ENCODE peak calls at places on chromosomes 5 and 9, in ten cellular contexts. B is stimulated activated CD8-positive, alpha-beta memory T cell treated with anti-CD3 and anti-CD28 coated beads, Interleukin-4, amount 100 ng/mL, for 1 hour; L is NCI-H2171 treated with DMSO at 0.1 percent for 48 hours; Y is activated naive CD4-positive, alpha-beta T cell treated with Interleukin-2 at 50 U/mL for 16 hours; S is Peyer's patch; Z is HTR-8/SVneo; F is cerebellar cortex; Q is heart right ventricle; N is SK-N-SH; W is WTC11. P is an unnamed sample.

GRCh38 chr5:146369691-146370090 is 31.1 kb downstream of the POU4F3 start:
- DNase-seq in B (no peak), L (no peak), Y (no peak), S (no peak), Z (no peak), F (no peak), Q (no peak), N (no peak), W (no peak), P (peak; percentile 14)

GRCh38 chr9:131590907-131591844 is 45.9 kb downstream of the PRRT1B start:
- DNase-seq in B (peak; percentile 57), L (peak; percentile 68), Y (peak; percentile 81), S (peak; percentile 87), Z (peak; percentile 88), F (peak; percentile 81), Q (peak; percentile 73), N (peak; percentile 91), W (peak; percentile 83), P (peak; percentile 83)

GRCh38 chr5:133846478-133847226 is 121.8 kb downstream of the C5orf15 start:
- DNase-seq in B (no peak), L (no peak), Y (no peak), S (no peak), Z (no peak), F (no peak), Q (no peak), N (no peak), W (no peak), P (no peak)

GRCh38 chr9:28671000-28671399 is 1097.7 kb upstream of the C9orf72 start:
- DNase-seq in B (no peak), L (no peak), Y (no peak), S (no peak), Z (no peak), F (no peak), Q (no peak), N (no peak), W (no peak), P (no peak)

GRCh38 chr9:90201770-90202169 is 440.9 kb downstream of the DIRAS2 start:
- DNase-seq in B (no peak), L (no peak), Y (no peak), S (no peak), Z (no peak), F (no peak), Q (no peak), N (peak; percentile 18), W (no peak), P (no peak)

GRCh38 chr9:133892193-133892920 is 99.8 kb downstream of the VAV2 start:
- DNase-seq in B (no peak), L (peak; percentile 72), Y (no peak), S (peak; percentile 57), Z (no peak), F (no peak), Q (no peak), N (no peak), W (no peak), P (no peak)

GRCh38 chr5:66558562-66558961 is 37.6 kb upstream of the MAST4 start:
- DNase-seq in B (no peak), L (peak; percentile 21), Y (no peak), S (no peak), Z (no peak), F (no peak), Q (no peak), N (no peak), W (no peak), P (peak; percentile 23)

GRCh38 chr9:130765135-130766030 is 69.7 kb upstream of the ABL1 start:
- DNase-seq in B (no peak), L (no peak), Y (no peak), S (no peak), Z (no peak), F (no peak), Q (no peak), N (no peak), W (no peak), P (no peak)

GRCh38 chr5:115470921-115471320 is 73.7 kb downstream of the FEM1C start:
- DNase-seq in B (no peak), L (no peak), Y (no peak), S (no peak), Z (no peak), F (no peak), Q (no peak), N (no peak), W (no peak), P (no peak)

P was measured in trophoblast cell.